ENCODE peak calls at places on chromosomes 16 and 17, in four cellular contexts. M is HepG2, Q is GM12878, R is H1. V is an unnamed sample.

GRCh38 chr17:37259030-37259735 is 116.6 kb upstream of the C17orf78 start:
- DNase-seq in M (no peak), Q (no peak), R (no peak), V (no peak)

GRCh38 chr17:5821057-5821456 is 236.7 kb upstream of the NLRP1 start:
- DNase-seq in M (peak), Q (no peak), R (no peak), V (no peak)

GRCh38 chr17:42409467-42410351 is 13.3 kb downstream of the CAVIN1 start:
- DNase-seq in M (no peak), Q (no peak), R (no peak), V (no peak)

GRCh38 chr16:49495596-49496355 is 122.2 kb downstream of the C16orf78 start:
- DNase-seq in M (no peak), Q (no peak), R (no peak), V (no peak)

GRCh38 chr17:34070712-34071111 is 184.4 kb upstream of the CCL2 start:
- DNase-seq in M (no peak), Q (no peak), R (no peak), V (no peak)

GRCh38 chr17:60134396-60135159 is 15.2 kb upstream of the CA4 start:
- DNase-seq in M (no peak), Q (no peak), R (no peak), V (no peak)

GRCh38 chr17:3893720-3894116 is 865 bp upstream of the CAMKK1 start:
- DNase-seq in M (no peak), Q (no peak), R (no peak), V (no peak)

GRCh38 chr16:7313170-7313569 is 19.5 kb upstream of the RBFOX1 start:
- DNase-seq in M (peak), Q (no peak), R (no peak), V (no peak)

GRCh38 chr16:55115506-55115905 is 184.8 kb downstream of the IRX5 start:
- DNase-seq in M (no peak), Q (no peak), R (no peak), V (no peak)

GRCh38 chr17:7019839-7020519 is 2.9 kb upstream of the BCL6B start:
- DNase-seq in M (no peak), Q (no peak), R (no peak), V (no peak)

GRCh38 chr16:74563828-74564263 is 43.1 kb downstream of the GLG1 start:
- DNase-seq in M (no peak), Q (no peak), R (no peak), V (no peak)

GRCh38 chr17:67223924-67224323 is 21.1 kb downstream of the HELZ start:
- DNase-seq in M (peak), Q (no peak), R (no peak), V (no peak)

GRCh38 chr16:89104930-89105571 is 11.4 kb downstream of the ACSF3 start:
- DNase-seq in M (no peak), Q (no peak), R (no peak), V (no peak)

GRCh38 chr17:29760771-29761682 is 138.3 kb upstream of the CORO6 start:
- DNase-seq in M (peak), Q (peak), R (peak), V (no peak)

GRCh38 chr17:41619162-41619933 is 5.0 kb downstream of the KRT17 start:
- DNase-seq in M (no peak), Q (no peak), R (no peak), V (no peak)

GRCh38 chr16:88705076-88705684 is 1.0 kb downstream of the RNF166 start:
- DNase-seq in M (no peak), Q (no peak), R (no peak), V (no peak)

GRCh38 chr17:83068641-83069570 is 10.5 kb upstream of the METRNL start:
- DNase-seq in M (no peak), Q (no peak), R (no peak), V (no peak)

GRCh38 chr16:67967183-67967955 is 1.1 kb downstream of the SLC12A4 start:
- DNase-seq in M (no peak), Q (no peak), R (no peak), V (no peak)

GRCh38 chr17:67717192-67717623 is 528 bp upstream of the NOL11 start:
- DNase-seq in M (peak), Q (no peak), R (no peak), V (no peak)

GRCh38 chr16:22388101-22388644 is 13.8 kb upstream of the CDR2 start:
- DNase-seq in M (no peak), Q (no peak), R (no peak), V (no peak)

GRCh38 chr17:80724723-80725388 is 180.2 kb downstream of the RPTOR start:
- DNase-seq in M (no peak), Q (no peak), R (no peak), V (no peak)

GRCh38 chr17:74532115-74532514 is 840 bp upstream of the CD300LB start:
- DNase-seq in M (no peak), Q (no peak), R (peak), V (peak)

GRCh38 chr17:1783834-1784611 is 22.2 kb downstream of the SERPINF1 start:
- DNase-seq in M (peak), Q (no peak), R (no peak), V (no peak)

GRCh38 chr16:4558026-4558425 is 1.9 kb downstream of the C16orf96 start:
- DNase-seq in M (no peak), Q (no peak), R (no peak), V (no peak)

GRCh38 chr16:75105306-75106061 is 11.1 kb downstream of the LDHD start:
- DNase-seq in M (no peak), Q (no peak), R (no peak), V (no peak)

GRCh38 chr16:53220585-53220984 is 165.8 kb downstream of the CHD9 start:
- DNase-seq in M (peak), Q (no peak), R (no peak), V (no peak)

GRCh38 chr16:12716658-12717057 is 87.0 kb downstream of the CPPED1 start:
- DNase-seq in M (peak), Q (no peak), R (no peak), V (no peak)

GRCh38 chr17:32627233-32628008 is 140.6 kb downstream of the CDK5R1 start:
- DNase-seq in M (no peak), Q (no peak), R (peak), V (peak)

GRCh38 chr17:55659661-55660060 is 63.0 kb downstream of the TMEM100 start:
- DNase-seq in M (no peak), Q (no peak), R (no peak), V (no peak)

GRCh38 chr16:49876716-49877129 is 20.8 kb upstream of the ZNF423 start:
- DNase-seq in M (no peak), Q (no peak), R (peak), V (no peak)

GRCh38 chr16:31201511-31202401 is 804 bp downstream of the PYCARD start:
- DNase-seq in M (no peak), Q (no peak), R (no peak), V (no peak)

GRCh38 chr17:74761419-74761818 is 13.0 kb downstream of the NHERF1 start:
- DNase-seq in M (no peak), Q (no peak), R (no peak), V (no peak)

GRCh38 chr17:10059684-10060211 is 138.7 kb downstream of the GAS7 start:
- DNase-seq in M (no peak), Q (peak), R (no peak), V (no peak)

GRCh38 chr17:7756968-7757367 is 39.4 kb downstream of the DNAH2 start:
- DNase-seq in M (no peak), Q (no peak), R (no peak), V (no peak)

GRCh38 chr17:72512649-72513556 is 392.1 kb downstream of the SOX9 start:
- DNase-seq in M (no peak), Q (no peak), R (no peak), V (no peak)

GRCh38 chr16:16881771-16882170 is 502.8 kb downstream of the NPIPA7 start:
- DNase-seq in M (no peak), Q (no peak), R (no peak), V (no peak)

DNA sequence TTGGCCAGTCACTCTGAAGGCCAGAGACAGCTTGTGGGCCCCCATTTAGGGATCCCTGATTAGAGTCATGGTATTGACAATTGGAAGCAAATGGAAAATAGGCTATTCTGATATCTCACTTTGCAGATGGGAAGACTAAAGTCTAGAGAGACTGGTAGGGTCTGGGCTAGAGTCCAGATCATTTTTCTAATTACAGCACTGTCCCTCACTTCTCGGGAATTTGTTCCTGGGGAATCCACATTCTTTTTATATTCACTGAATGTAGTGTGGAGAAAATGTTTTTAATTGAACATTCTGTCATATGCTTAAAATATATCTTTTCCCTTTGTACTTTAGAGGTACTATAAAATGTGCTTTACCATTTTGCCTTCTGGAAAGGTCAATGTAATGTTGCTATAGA is 1.1 kb downstream of the KATNIP start:
- DNase-seq in M (no peak), Q (no peak), R (no peak), V (no peak)
- H3K9ac ChIP-seq in M (peak), Q (no peak), R (no peak), V (peak)

GRCh38 chr16:47018223-47018891 is 44.9 kb upstream of the DNAJA2 start:
- DNase-seq in M (peak), Q (peak), R (no peak), V (no peak)
- TF ChIP-seq SUZ12 in M (no peak), Q (no peak), R (no peak), V (no peak)

DNA sequence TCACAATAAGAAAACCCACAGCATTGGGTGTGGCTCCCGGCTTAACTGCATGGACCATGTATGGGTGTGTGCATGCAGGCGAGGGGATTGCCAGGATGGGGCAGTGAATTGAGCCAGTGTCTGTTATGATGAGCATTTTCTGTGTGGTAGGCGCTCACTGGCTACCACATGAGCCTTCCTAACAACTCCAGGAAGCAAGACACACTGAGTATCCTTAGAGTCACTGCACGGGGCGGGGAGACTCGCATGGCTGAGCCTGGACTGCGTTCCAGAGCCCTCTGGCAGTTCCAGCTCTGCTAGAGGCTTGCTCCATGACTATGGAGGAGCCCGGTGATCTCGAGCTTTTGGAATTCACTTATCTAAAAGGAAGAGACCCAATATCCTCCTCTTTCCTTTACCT is 225.9 kb downstream of the CCDC182 start:
- DNase-seq in M (no peak), Q (no peak), R (peak), V (peak)
- H3K9ac ChIP-seq in M (peak), Q (no peak), R (no peak), V (no peak)

GRCh38 chr17:63834431-63835166 is 7.1 kb upstream of the FTSJ3 start:
- DNase-seq in M (peak), Q (no peak), R (peak), V (no peak)
- TF ChIP-seq SUZ12 in M (no peak), Q (no peak), R (no peak), V (no peak)

DNA sequence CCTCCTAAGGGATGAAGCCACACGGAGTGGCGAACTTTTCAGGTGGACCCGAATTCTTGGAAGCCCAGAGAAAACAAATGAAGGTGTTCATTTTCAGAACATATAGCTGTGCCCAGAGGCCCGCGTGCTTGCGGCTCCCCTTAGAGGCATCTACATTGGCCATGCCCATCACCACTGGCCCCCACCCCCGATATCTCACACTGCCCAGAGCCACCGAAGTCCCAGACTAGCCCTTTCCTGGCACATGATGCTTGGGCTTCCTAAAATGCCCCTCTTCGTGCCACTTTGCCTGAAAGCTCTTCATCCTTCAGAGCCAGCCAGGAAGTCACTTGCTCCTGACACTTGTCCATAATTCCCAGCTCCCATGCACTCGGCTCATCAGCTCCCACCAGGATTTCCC is 2.1 kb upstream of the HEXIM1 start:
- DNase-seq in M (no peak), Q (no peak), R (no peak), V (no peak)
- H3K9ac ChIP-seq in M (peak), Q (no peak), R (no peak), V (peak)